ENCODE peak calls at places on chromosomes 3 and 15, in five cellular contexts. K is H9, T is neuronal stem cell, H is mesendoderm, V is mesenchymal stem cell. A is an unnamed sample.
A peak's percentile ranks its signal among the peaks of the same experiment; 100 is the strongest.

GRCh38 chr15:74727727-74728126 is 2.4 kb upstream of the CYP1A1 start:
- DNase-seq in K (no peak), T (no peak), H (no peak), V (no peak), A (no peak)

GRCh38 chr3:169811606-169812123 is 1.0 kb upstream of the LRRIQ4 start:
- DNase-seq in T (no peak), K (no peak), V (peak; percentile 74), H (no peak), A (peak; percentile 91)

GRCh38 chr3:194269610-194270145 is 81.5 kb downstream of the CPN2 start:
- DNase-seq in V (peak; percentile 83), K (peak; percentile 85), H (peak; percentile 92), T (no peak), A (no peak)

GRCh38 chr3:13874891-13875290 is 5.0 kb downstream of the WNT7A start:
- DNase-seq in V (no peak), K (no peak), T (no peak), H (no peak), A (no peak)

GRCh38 chr3:13040381-13041074 is 32.7 kb downstream of the IQSEC1 start:
- DNase-seq in V (no peak), T (no peak), H (peak; percentile 31), K (no peak), A (no peak)

GRCh38 chr3:73874596-73874995 is 249.9 kb upstream of the PDZRN3 start:
- DNase-seq in T (no peak), H (no peak), V (no peak), K (no peak), A (no peak)

GRCh38 chr3:47782538-47783308 is 1.0 kb upstream of the SMARCC1 start:
- DNase-seq in K (no peak), H (no peak), V (no peak), T (no peak), A (no peak)

GRCh38 chr3:169264711-169265110 is 398.8 kb downstream of the MECOM start:
- DNase-seq in V (peak; percentile 52), H (no peak), T (no peak), K (no peak), A (peak; percentile 44)

GRCh38 chr3:107271787-107272387 is 105.4 kb upstream of the CCDC54 start:
- DNase-seq in T (no peak), H (peak; percentile 55), K (no peak), V (peak; percentile 60), A (peak; percentile 61)

GRCh38 chr15:25184356-25185155 is 229.8 kb downstream of the SNRPN start:
- DNase-seq in T (no peak), V (no peak), K (no peak), H (no peak), A (no peak)

GRCh38 chr15:76183906-76184639 is 124.3 kb downstream of the TMEM266 start:
- DNase-seq in V (no peak), T (peak; percentile 21), K (no peak), H (no peak), A (no peak)

GRCh38 chr3:11737742-11738141 is 94.0 kb upstream of the VGLL4 start:
- DNase-seq in K (no peak), H (no peak), T (no peak), V (no peak), A (no peak)

GRCh38 chr15:52334491-52335160 is 39.0 kb upstream of the MYO5C start:
- DNase-seq in K (no peak), V (no peak), T (no peak), H (no peak), A (peak; percentile 49)

GRCh38 chr15:31083394-31083790 is 18.1 kb downstream of the TRPM1 start:
- DNase-seq in V (no peak), T (no peak), K (no peak), H (no peak), A (no peak)

GRCh38 chr3:180026997-180027396 is 9.7 kb downstream of the PEX5L start:
- DNase-seq in K (no peak), V (no peak), H (no peak), T (no peak), A (no peak)

GRCh38 chr3:133289322-133289721 is 110.5 kb upstream of the BFSP2 start:
- DNase-seq in K (no peak), T (no peak), H (no peak), V (no peak), A (no peak)

GRCh38 chr15:38335106-38335505 is 82.5 kb downstream of the SPRED1 start:
- DNase-seq in K (no peak), H (no peak), T (peak; percentile 53), V (no peak), A (no peak)

GRCh38 chr3:61605589-61606175 is 44.3 kb downstream of the PTPRG start:
- DNase-seq in V (no peak), T (no peak), H (no peak), K (no peak), A (no peak)

GRCh38 chr15:55630921-55631320 is 42.8 kb upstream of the PYGO1 start:
- DNase-seq in T (no peak), K (no peak), V (peak; percentile 19), H (no peak), A (no peak)

GRCh38 chr3:27623085-27623753 is 98.9 kb downstream of the EOMES start:
- DNase-seq in H (no peak), T (no peak), V (peak; percentile 82), K (no peak), A (peak; percentile 28)

GRCh38 chr3:101970212-101970611 is 120.9 kb downstream of the NFKBIZ start:
- DNase-seq in H (no peak), K (no peak), V (no peak), T (no peak), A (no peak)

GRCh38 chr3:65128346-65128745 is 440.5 kb upstream of the ADAMTS9 start:
- DNase-seq in V (no peak), K (no peak), H (no peak), T (no peak), A (no peak)

GRCh38 chr15:90885432-90886290 is 1.4 kb downstream of the FES start:
- DNase-seq in K (peak; percentile 79), T (peak; percentile 74), V (peak; percentile 64), H (peak; percentile 69), A (peak; percentile 51)

GRCh38 chr3:12004741-12005513 is 739 bp downstream of the SYN2 start:
- DNase-seq in H (peak; percentile 53), T (peak; percentile 21), K (peak; percentile 58), V (no peak), A (no peak)

GRCh38 chr15:45667002-45667401 is 32.2 kb downstream of the SQOR start:
- DNase-seq in H (no peak), V (no peak), K (no peak), T (no peak), A (no peak)

GRCh38 chr3:78402720-78403119 is 1362.8 kb downstream of the ROBO2 start:
- DNase-seq in V (no peak), K (no peak), H (no peak), T (no peak), A (no peak)

GRCh38 chr3:136659253-136659652 is 92.9 kb downstream of the STAG1 start:
- DNase-seq in V (peak; percentile 65), H (peak; percentile 78), T (peak; percentile 26), K (no peak), A (peak; percentile 87)

GRCh38 chr3:128442949-128443348 is 23.7 kb downstream of the DNAJB8 start:
- DNase-seq in K (no peak), H (no peak), T (no peak), V (no peak), A (no peak)
- H2BK120ac ChIP-seq in K (no peak overlapping the region), H (no peak overlapping the region), T (no peak overlapping the region), V (no peak overlapping the region), A (no peak overlapping the region)

GRCh38 chr3:149532463-149533180 is 58.1 kb downstream of the TM4SF4 start:
- DNase-seq in H (no peak), V (no peak), K (no peak), T (no peak), A (no peak)
- H2BK120ac ChIP-seq in H (no peak overlapping the region), V (no peak overlapping the region), K (no peak overlapping the region), T (no peak overlapping the region), A (peak overlapping the region; percentile 7)

GRCh38 chr3:129595544-129596193 is 10.8 kb downstream of the PLXND1 start:
- DNase-seq in T (no peak), K (no peak), V (peak; percentile 37), H (no peak), A (no peak)
- H2BK120ac ChIP-seq in T (no peak overlapping the region), K (no peak overlapping the region), V (peak overlapping the region; percentile 88), H (no peak overlapping the region), A (peak overlapping the region; percentile 93)

GRCh38 chr3:178325330-178325729 is 210.9 kb upstream of the KCNMB2 start:
- DNase-seq in H (peak; percentile 42), V (peak; percentile 57), K (no peak), T (no peak), A (peak; percentile 64)

GRCh38 chr3:178318957-178319528 is 217.2 kb upstream of the KCNMB2 start:
- DNase-seq in H (peak; percentile 21), V (no peak), K (no peak), T (no peak), A (no peak)

GRCh38 chr3:178318440-178318839 is 217.8 kb upstream of the KCNMB2 start:
- DNase-seq in K (no peak), T (no peak), V (no peak), H (no peak), A (no peak)

GRCh38 chr3:178320481-178321352 is 215.5 kb upstream of the KCNMB2 start:
- DNase-seq in K (no peak), H (no peak), V (peak; percentile 59), T (no peak), A (peak; percentile 83)
- H2BK120ac ChIP-seq in K (no peak overlapping the region), H (no peak overlapping the region), V (no peak overlapping the region), T (no peak overlapping the region), A (peak overlapping the region; percentile 83)

GRCh38 chr3:46205286-46205960 is 2.7 kb downstream of the CCR1 start:
- DNase-seq in T (no peak), V (no peak), H (no peak), K (no peak), A (no peak)

GRCh38 chr3:46209751-46210470 is 1.8 kb upstream of the CCR1 start:
- DNase-seq in T (no peak), H (no peak), K (no peak), V (no peak), A (peak; percentile 15)

GRCh38 chr3:46206284-46206683 is 1.8 kb downstream of the CCR1 start:
- DNase-seq in T (no peak), V (no peak), H (no peak), K (no peak), A (no peak)

GRCh38 chr3:46209053-46209452 is 940 bp upstream of the CCR1 start:
- DNase-seq in T (no peak), K (no peak), H (no peak), V (no peak), A (no peak)

DNA sequence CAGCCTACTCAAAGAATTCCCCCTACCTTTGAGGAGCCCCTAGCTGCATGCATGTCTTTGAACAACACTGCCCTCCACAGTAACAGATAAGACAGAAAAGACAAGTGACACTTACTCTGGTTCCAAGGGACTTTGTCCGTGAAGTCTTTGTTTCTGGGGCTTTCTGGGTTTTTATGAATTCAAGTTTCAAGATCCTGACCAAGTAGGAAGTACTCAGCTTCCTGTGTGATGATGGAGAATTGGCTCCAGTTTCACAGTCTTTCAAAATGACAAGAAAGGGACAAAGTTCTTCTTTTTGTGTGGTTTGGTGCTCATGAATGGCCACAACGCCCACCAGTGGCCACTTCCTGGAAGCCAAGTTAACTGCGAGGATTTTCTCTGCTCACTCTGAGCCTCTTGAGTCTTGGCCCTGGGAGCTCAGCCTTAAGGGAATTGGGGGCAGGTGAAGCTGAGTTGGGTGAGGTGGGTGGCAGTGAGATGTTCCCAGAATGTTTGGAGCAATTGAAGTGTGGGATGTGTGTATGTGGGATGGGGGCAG is at the start of gene CCR1:
- DNase-seq in K (peak; percentile 61), H (peak; percentile 80), T (peak; percentile 18), V (peak; percentile 52), A (peak; percentile 10)
- H2BK120ac ChIP-seq in K (no peak within 1 kb of the TSS), H (no peak within 1 kb of the TSS), T (no peak within 1 kb of the TSS), V (no peak within 1 kb of the TSS), A (no peak within 1 kb of the TSS)

GRCh38 chr15:43370975-43371974 is at the start of the genes TUBGCP4 and ZSCAN29:
- DNase-seq in T (peak; percentile 90), V (peak; percentile 83), H (peak; percentile 93), K (peak; percentile 94), A (peak; percentile 62)
- H2BK120ac ChIP-seq in T (no peak within 1 kb of the TSS), V (no peak within 1 kb of the TSS), H (no peak within 1 kb of the TSS), K (no peak within 1 kb of the TSS), A (peak within 1 kb of the TSS; percentile 81)